ENCODE peak calls at places on chromosomes 6 and 20, in four cellular contexts. One of them, this sample, is unnamed.

GRCh38 chr6:28224131-28225055 is 682 bp upstream of the ZSCAN9 start:
- DNase-seq in NB4: no peak
- DNase-seq in cardiac muscle cell: no peak
- DNase-seq in brain microvascular endothelial cell: no peak
- DNase-seq in this sample: no peak

GRCh38 chr20:62141397-62142251 is 1.6 kb downstream of the PSMA7 start:
- DNase-seq in brain microvascular endothelial cell: no peak
- DNase-seq in cardiac muscle cell: peak
- DNase-seq in NB4: peak
- DNase-seq in this sample: no peak

GRCh38 chr20:23009636-23010035 is 25.5 kb upstream of the SSTR4 start:
- DNase-seq in brain microvascular endothelial cell: no peak
- DNase-seq in NB4: no peak
- DNase-seq in cardiac muscle cell: no peak
- DNase-seq in this sample: no peak

GRCh38 chr6:167825759-167826229 is 917 bp upstream of the AFDN start:
- DNase-seq in NB4: no peak
- DNase-seq in brain microvascular endothelial cell: no peak
- DNase-seq in cardiac muscle cell: peak
- DNase-seq in this sample: no peak

GRCh38 chr6:81480139-81480538 is 272.3 kb downstream of the TENT5A start:
- DNase-seq in cardiac muscle cell: no peak
- DNase-seq in brain microvascular endothelial cell: peak
- DNase-seq in NB4: no peak
- DNase-seq in this sample: no peak

GRCh38 chr20:22127587-22127986 is 422.1 kb downstream of the PAX1 start:
- DNase-seq in NB4: no peak
- DNase-seq in brain microvascular endothelial cell: no peak
- DNase-seq in cardiac muscle cell: no peak
- DNase-seq in this sample: no peak

GRCh38 chr6:36834576-36835293 is 4.5 kb downstream of the CPNE5 start:
- DNase-seq in cardiac muscle cell: peak
- DNase-seq in NB4: no peak
- DNase-seq in brain microvascular endothelial cell: no peak
- DNase-seq in this sample: no peak

GRCh38 chr6:131898718-131899117 is 52.5 kb downstream of the CCN2 start:
- DNase-seq in NB4: no peak
- DNase-seq in brain microvascular endothelial cell: no peak
- DNase-seq in cardiac muscle cell: no peak
- DNase-seq in this sample: no peak

DNA sequence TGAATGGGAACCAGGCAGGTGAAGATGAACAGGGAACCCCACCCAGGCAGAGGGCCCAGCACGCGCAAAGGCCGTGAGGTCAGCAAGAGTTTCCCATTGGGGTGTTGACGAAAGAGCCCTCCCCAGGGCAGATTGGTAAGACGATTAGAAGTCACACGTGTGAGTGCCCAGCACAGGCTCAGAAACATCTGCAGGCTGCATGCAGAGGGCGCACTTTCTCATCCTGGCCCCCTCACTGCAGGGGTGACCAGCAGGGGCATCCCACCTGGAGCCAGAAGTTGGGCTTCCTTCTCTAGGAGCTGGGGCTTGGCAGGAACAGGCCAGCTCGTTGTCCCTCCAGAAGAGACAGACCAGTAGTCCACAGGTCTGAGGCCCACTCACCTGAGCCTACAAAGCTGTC is 38.4 kb downstream of the VSTM2L start:
- DNase-seq in cardiac muscle cell: peak
- DNase-seq in NB4: peak
- DNase-seq in brain microvascular endothelial cell: no peak
- DNase-seq in this sample: no peak
- TF ChIP-seq CTCF in cardiac muscle cell: peak
- TF ChIP-seq CTCF in NB4: peak
- TF ChIP-seq CTCF in brain microvascular endothelial cell: peak
- TF ChIP-seq CTCF in this sample: no peak

DNA sequence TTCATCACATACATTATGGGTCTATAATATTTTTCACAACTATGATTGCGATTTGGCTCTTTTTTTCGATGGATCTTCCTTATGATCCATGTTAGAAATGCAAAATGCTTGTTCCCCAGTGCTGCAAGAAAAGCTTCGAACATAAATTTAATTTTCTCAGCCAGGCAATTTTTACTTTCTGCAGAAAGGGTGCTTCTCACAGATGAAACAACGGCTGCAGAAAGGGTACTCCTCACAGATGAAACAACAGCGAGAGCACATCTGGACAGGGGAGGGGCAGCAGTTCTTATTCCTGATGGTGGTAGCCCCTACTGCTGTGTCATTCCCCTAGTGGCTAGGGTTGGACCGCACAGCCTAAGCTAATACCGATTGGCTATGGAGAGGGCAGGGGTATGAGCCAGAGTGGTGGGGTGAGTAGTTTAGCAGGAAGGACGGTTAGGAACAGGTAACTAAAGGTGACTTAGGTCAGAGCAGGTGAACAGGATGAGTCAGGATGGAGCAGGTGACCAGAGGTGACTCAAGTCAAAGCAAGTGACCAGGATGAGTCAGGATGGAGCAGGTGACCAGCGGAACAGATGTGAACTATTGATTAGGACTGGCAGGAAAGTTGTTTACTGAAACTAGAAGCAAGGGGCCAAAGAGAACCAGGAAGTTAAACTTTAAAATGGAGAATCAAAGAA is 13.4 kb upstream of the TREML4 start:
- DNase-seq in NB4: no peak
- DNase-seq in brain microvascular endothelial cell: no peak
- DNase-seq in cardiac muscle cell: no peak
- DNase-seq in this sample: no peak
- TF ChIP-seq CTCF in NB4: no peak
- TF ChIP-seq CTCF in brain microvascular endothelial cell: no peak
- TF ChIP-seq CTCF in cardiac muscle cell: no peak
- TF ChIP-seq CTCF in this sample: no peak

GRCh38 chr6:65116326-65116725 is 590.7 kb downstream of the EYS start:
- DNase-seq in cardiac muscle cell: no peak
- DNase-seq in NB4: no peak
- DNase-seq in brain microvascular endothelial cell: no peak
- DNase-seq in this sample: no peak
- TF ChIP-seq CTCF in cardiac muscle cell: no peak
- TF ChIP-seq CTCF in NB4: no peak
- TF ChIP-seq CTCF in brain microvascular endothelial cell: no peak
- TF ChIP-seq CTCF in this sample: no peak

GRCh38 chr6:33248932-33249731 is 22.5 kb downstream of the VPS52 start:
- DNase-seq in brain microvascular endothelial cell: peak
- DNase-seq in cardiac muscle cell: peak
- DNase-seq in NB4: peak
- DNase-seq in this sample: peak
- TF ChIP-seq CTCF in brain microvascular endothelial cell: no peak
- TF ChIP-seq CTCF in cardiac muscle cell: peak
- TF ChIP-seq CTCF in NB4: no peak
- TF ChIP-seq CTCF in this sample: no peak